ENCODE peak calls at places on chromosome 6, in seven cellular contexts. J is stimulated activated CD8-positive, alpha-beta memory T cell treated with anti-CD3 and anti-CD28 coated beads, Interleukin-4, amount 100 ng/mL, for 1 hour; T is cerebellar cortex; Y is DMS53; L is psoas muscle; X is HTR-8/SVneo; K is bronchial epithelial cell. I is an unnamed sample.

GRCh38 chr6:82364087-82365010 is 732 bp downstream of the TPBG start:
- DNase-seq in J (no peak), T (no peak), Y (peak), L (peak), X (peak), K (peak), I (no peak)

GRCh38 chr6:1619666-1620503 is 10.2 kb downstream of the FOXC1 start:
- DNase-seq in J (no peak), T (no peak), Y (no peak), L (peak), X (no peak), K (no peak), I (no peak)

GRCh38 chr6:3109755-3110154 is 8.8 kb upstream of the BPHL start:
- DNase-seq in J (no peak), T (no peak), Y (no peak), L (no peak), X (no peak), K (peak), I (no peak)

GRCh38 chr6:25706314-25707014 is 48.1 kb upstream of the SLC17A4 start:
- DNase-seq in J (no peak), T (peak), Y (peak), L (peak), X (no peak), K (peak), I (no peak)

GRCh38 chr6:31888281-31889258 is 8.9 kb downstream of the EHMT2 start:
- DNase-seq in J (no peak), T (no peak), Y (peak), L (no peak), X (no peak), K (no peak), I (no peak)

GRCh38 chr6:13273931-13274706 is 54.2 kb downstream of the TBC1D7 start:
- DNase-seq in J (peak), T (no peak), Y (no peak), L (no peak), X (no peak), K (no peak), I (peak)

GRCh38 chr6:40714576-40715500 is 127.7 kb upstream of the LRFN2 start:
- DNase-seq in J (no peak), T (no peak), Y (peak), L (no peak), X (no peak), K (peak), I (no peak)

GRCh38 chr6:106825156-106825555 is 149.4 kb downstream of the CD24 start:
- DNase-seq in J (no peak), T (no peak), Y (no peak), L (no peak), X (no peak), K (peak), I (no peak)

GRCh38 chr6:128368213-128369000 is 152.0 kb downstream of the PTPRK start:
- DNase-seq in J (no peak), T (no peak), Y (no peak), L (no peak), X (no peak), K (no peak), I (no peak)

GRCh38 chr6:154386848-154387717 is 30.5 kb upstream of the IPCEF1 start:
- DNase-seq in J (no peak), T (no peak), Y (peak), L (no peak), X (peak), K (peak), I (no peak)

GRCh38 chr6:18147160-18147559 is 7.7 kb downstream of the TPMT start:
- DNase-seq in J (no peak), T (no peak), Y (no peak), L (no peak), X (no peak), K (peak), I (no peak)

GRCh38 chr6:29647927-29648642 is 8.8 kb upstream of the MOG start:
- DNase-seq in J (no peak), T (peak), Y (peak), L (no peak), X (no peak), K (peak), I (no peak)

GRCh38 chr6:118656822-118657451 is 5.5 kb upstream of the CEP85L start:
- DNase-seq in J (no peak), T (no peak), Y (no peak), L (no peak), X (no peak), K (no peak), I (no peak)

GRCh38 chr6:84093405-84094049 is 60.0 kb downstream of the MRAP2 start:
- DNase-seq in J (no peak), T (no peak), Y (no peak), L (no peak), X (no peak), K (peak), I (no peak)

GRCh38 chr6:142883011-142883410 is 62.0 kb downstream of the HIVEP2 start:
- DNase-seq in J (no peak), T (no peak), Y (no peak), L (no peak), X (no peak), K (no peak), I (no peak)

GRCh38 chr6:72937160-72937559 is 288.1 kb downstream of the KHDC1L start:
- DNase-seq in J (no peak), T (no peak), Y (no peak), L (no peak), X (no peak), K (no peak), I (no peak)

GRCh38 chr6:36627801-36628246 is 33.7 kb downstream of the SRSF3 start:
- DNase-seq in J (no peak), T (no peak), Y (no peak), L (no peak), X (no peak), K (peak), I (no peak)

GRCh38 chr6:31585531-31585930 is 546 bp upstream of the LST1 start:
- DNase-seq in J (no peak), T (no peak), Y (peak), L (no peak), X (no peak), K (no peak), I (no peak)

GRCh38 chr6:134178230-134179044 is 126.0 kb upstream of the SLC2A12 start:
- DNase-seq in J (peak), T (peak), Y (peak), L (peak), X (peak), K (peak), I (peak)

GRCh38 chr6:834879-835278 is 141.9 kb upstream of the EXOC2 start:
- DNase-seq in J (no peak), T (no peak), Y (no peak), L (no peak), X (no peak), K (no peak), I (no peak)

GRCh38 chr6:121823437-121823851 is 388.0 kb downstream of the GJA1 start:
- DNase-seq in J (no peak), T (peak), Y (peak), L (no peak), X (peak), K (peak), I (peak)

GRCh38 chr6:14802761-14803160 is 443.1 kb upstream of the JARID2 start:
- DNase-seq in J (no peak), T (no peak), Y (no peak), L (no peak), X (no peak), K (no peak), I (no peak)

GRCh38 chr6:83509416-83509815 is 2.9 kb upstream of the PRSS35 start:
- DNase-seq in J (no peak), T (no peak), Y (no peak), L (no peak), X (no peak), K (no peak), I (no peak)

GRCh38 chr6:63677282-63677681 is 41.7 kb downstream of the PHF3 start:
- DNase-seq in J (no peak), T (no peak), Y (peak), L (no peak), X (no peak), K (peak), I (peak)

GRCh38 chr6:161038229-161039003 is 46.8 kb downstream of the MAP3K4 start:
- DNase-seq in J (no peak), T (peak), Y (no peak), L (no peak), X (peak), K (peak), I (no peak)

GRCh38 chr6:38567436-38567835 is 72.3 kb downstream of the BTBD9 start:
- DNase-seq in J (no peak), T (peak), Y (peak), L (peak), X (peak), K (peak), I (peak)

GRCh38 chr6:15574497-15574896 is 88.3 kb downstream of the DTNBP1 start:
- DNase-seq in J (no peak), T (no peak), Y (no peak), L (no peak), X (no peak), K (no peak), I (no peak)

GRCh38 chr6:17103715-17104114 is 1.9 kb downstream of the STMND1 start:
- DNase-seq in J (no peak), T (no peak), Y (peak), L (no peak), X (no peak), K (no peak), I (no peak)

GRCh38 chr6:116450769-116451740 is 10.1 kb upstream of the CALHM6 start:
- DNase-seq in J (no peak), T (no peak), Y (peak), L (no peak), X (no peak), K (peak), I (peak)

GRCh38 chr6:140071115-140071514 is 696.7 kb upstream of the CITED2 start:
- DNase-seq in J (no peak), T (peak), Y (no peak), L (no peak), X (no peak), K (no peak), I (no peak)

GRCh38 chr6:149834513-149835481 is 29.4 kb downstream of the LRP11 start:
- DNase-seq in J (peak), T (peak), Y (peak), L (no peak), X (peak), K (peak), I (peak)

GRCh38 chr6:145534986-145535385 is 200.3 kb downstream of the EPM2A start:
- DNase-seq in J (no peak), T (no peak), Y (no peak), L (no peak), X (no peak), K (no peak), I (no peak)